ENCODE peak calls at places on chromosomes 3 and 15, in nine cellular contexts. U, S, W, N, Y, Z, V, G and L are unnamed samples.

GRCh38 chr3:180646187-180646790 is 33.0 kb downstream of the CCDC39 start:
- DNase-seq in U (no peak), S (no peak), W (peak; percentile 2), N (no peak), Y (no peak), Z (no peak), V (no peak), G (no peak), L (no peak)

GRCh38 chr3:30140356-30140755 is 466.0 kb upstream of the TGFBR2 start:
- DNase-seq in U (no peak), S (no peak), W (no peak), N (no peak), Y (no peak), Z (no peak), V (no peak), G (no peak), L (no peak)

GRCh38 chr15:44654858-44655257 is 8.6 kb downstream of the SPG11 start:
- DNase-seq in U (no peak), S (no peak), W (no peak), N (no peak), Y (no peak), Z (no peak), V (no peak), G (no peak), L (no peak)

GRCh38 chr3:117547956-117548550 is 838.5 kb downstream of the TUSC7 start:
- DNase-seq in U (peak; percentile 96), S (peak; percentile 84), W (no peak), N (no peak), Y (no peak), Z (no peak), V (no peak), G (no peak), L (no peak)

GRCh38 chr3:98528474-98529346 is 3.1 kb upstream of the GPR15 start:
- DNase-seq in U (no peak), S (no peak), W (peak; percentile 17), N (no peak), Y (no peak), Z (no peak), V (no peak), G (no peak), L (no peak)

GRCh38 chr3:143865302-143865701 is 17.0 kb upstream of the SLC9A9 start:
- DNase-seq in U (no peak), S (no peak), W (no peak), N (no peak), Y (no peak), Z (no peak), V (no peak), G (no peak), L (no peak)

GRCh38 chr3:195913382-195913781 is 5.0 kb upstream of the TNK2 start:
- DNase-seq in U (no peak), S (no peak), W (no peak), N (no peak), Y (no peak), Z (no peak), V (no peak), G (no peak), L (no peak)

GRCh38 chr3:112407888-112408702 is 75.1 kb downstream of the CD200 start:
- DNase-seq in U (no peak), S (no peak), W (no peak), N (no peak), Y (no peak), Z (no peak), V (no peak), G (no peak), L (no peak)

GRCh38 chr3:169237181-169237580 is 426.3 kb downstream of the MECOM start:
- DNase-seq in U (no peak), S (peak; percentile 6), W (no peak), N (no peak), Y (no peak), Z (no peak), V (no peak), G (no peak), L (no peak)

GRCh38 chr3:17013050-17013449 is 128.3 kb downstream of the PLCL2 start:
- DNase-seq in U (peak; percentile 17), S (no peak), W (no peak), N (no peak), Y (no peak), Z (no peak), V (no peak), G (no peak), L (no peak)

GRCh38 chr3:127233371-127233770 is 40.4 kb downstream of the PRR23E start:
- DNase-seq in U (peak; percentile 18), S (no peak), W (peak; percentile 8), N (no peak), Y (no peak), Z (no peak), V (no peak), G (no peak), L (no peak)

GRCh38 chr3:118478706-118479276 is 555.9 kb downstream of the IGSF11 start:
- DNase-seq in U (no peak), S (no peak), W (no peak), N (no peak), Y (no peak), Z (no peak), V (no peak), G (no peak), L (no peak)

GRCh38 chr3:122932251-122932967 is 95.2 kb downstream of the SEMA5B start:
- DNase-seq in U (no peak), S (no peak), W (no peak), N (no peak), Y (no peak), Z (no peak), V (no peak), G (no peak), L (no peak)

GRCh38 chr3:126352476-126353454 is 4.4 kb downstream of the KLF15 start:
- DNase-seq in U (no peak), S (peak; percentile 34), W (no peak), N (no peak), Y (no peak), Z (no peak), V (peak; percentile 12), G (no peak), L (no peak)

GRCh38 chr3:17006143-17006839 is 121.5 kb downstream of the PLCL2 start:
- DNase-seq in U (no peak), S (no peak), W (peak; percentile 46), N (no peak), Y (no peak), Z (no peak), V (no peak), G (no peak), L (no peak)

GRCh38 chr15:64581408-64581761 is 121.0 kb downstream of the ZNF609 start:
- DNase-seq in U (no peak), S (no peak), W (peak; percentile 40), N (no peak), Y (no peak), Z (no peak), V (no peak), G (no peak), L (no peak)

GRCh38 chr3:190772831-190773230 is 89.7 kb downstream of the GMNC start:
- DNase-seq in U (no peak), S (no peak), W (no peak), N (no peak), Y (no peak), Z (no peak), V (no peak), G (no peak), L (no peak)

GRCh38 chr3:160486459-160486869 is 36.9 kb upstream of the TRIM59 start:
- DNase-seq in U (peak; percentile 59), S (peak; percentile 60), W (peak; percentile 56), N (no peak), Y (no peak), Z (no peak), V (no peak), G (no peak), L (no peak)

GRCh38 chr15:40957581-40958051 is 4.3 kb downstream of the CHAC1 start:
- DNase-seq in U (no peak), S (peak; percentile 35), W (peak; percentile 36), N (no peak), Y (no peak), Z (no peak), V (no peak), G (no peak), L (no peak)

GRCh38 chr3:12194209-12194608 is 35.5 kb upstream of the TIMP4 start:
- DNase-seq in U (peak; percentile 83), S (peak; percentile 81), W (peak; percentile 83), N (no peak), Y (no peak), Z (no peak), V (no peak), G (no peak), L (no peak)

GRCh38 chr3:58679451-58679850 is 12.9 kb upstream of the FAM3D start:
- DNase-seq in U (no peak), S (no peak), W (no peak), N (no peak), Y (no peak), Z (no peak), V (no peak), G (no peak), L (no peak)

GRCh38 chr3:178103140-178103539 is 433.1 kb upstream of the KCNMB2 start:
- DNase-seq in U (no peak), S (no peak), W (no peak), N (no peak), Y (no peak), Z (no peak), V (no peak), G (no peak), L (no peak)